ENCODE peak calls at places on chromosome X, in eight cellular contexts. E, W, Y, F, T, N, R and V are unnamed samples.

GRCh38 chrX:73943900-73944581 is 359.9 kb upstream of the ZCCHC13 start:
- DNase-seq in N (peak; percentile 45), Y (peak; percentile 89), E (peak; percentile 86), T (peak; percentile 87), R (peak; percentile 92), W (peak; percentile 95), F (peak; percentile 95), V (peak; percentile 76)

GRCh38 chrX:31223817-31224216 is 152.0 kb upstream of the FTHL17 start:
- DNase-seq in F (no peak), Y (peak; percentile 78), R (no peak), W (no peak), T (peak; percentile 52), N (no peak), E (no peak), V (peak; percentile 46)

GRCh38 chrX:47283015-47283771 is 50.4 kb downstream of the USP11 start:
- DNase-seq in N (peak; percentile 19), Y (peak; percentile 65), R (no peak), E (no peak), F (no peak), W (no peak), T (peak; percentile 38), V (no peak)

GRCh38 chrX:41084360-41085104 is 713 bp upstream of the USP9X start:
- DNase-seq in Y (peak; percentile 96), W (peak; percentile 97), N (peak; percentile 89), E (peak; percentile 98), R (peak; percentile 99), F (peak; percentile 99), T (peak; percentile 95), V (peak; percentile 86)

GRCh38 chrX:71917621-71918341 is 7.1 kb downstream of the NHSL2 start:
- DNase-seq in E (no peak), N (no peak), W (no peak), Y (no peak), R (no peak), F (peak; percentile 12), T (peak; percentile 16), V (no peak)

GRCh38 chrX:45755719-45756118 is 555.0 kb upstream of the DIPK2B start:
- DNase-seq in W (no peak), E (no peak), N (no peak), R (no peak), F (no peak), T (no peak), Y (no peak), V (no peak)

GRCh38 chrX:48896611-48897011 is 957 bp downstream of the TIMM17B start:
- DNase-seq in F (no peak), E (no peak), T (peak; percentile 31), N (no peak), R (no peak), W (no peak), Y (no peak), V (no peak)

GRCh38 chrX:40780123-40780522 is 44.8 kb upstream of the MED14 start:
- DNase-seq in F (no peak), T (no peak), N (no peak), W (no peak), Y (no peak), R (no peak), E (no peak), V (no peak)

GRCh38 chrX:145803508-145803907 is 14.1 kb upstream of the SLITRK2 start:
- DNase-seq in R (no peak), Y (no peak), W (no peak), F (no peak), N (no peak), T (no peak), E (no peak), V (no peak)

GRCh38 chrX:11509786-11510185 is 155.9 kb downstream of the ARHGAP6 start:
- DNase-seq in N (no peak), W (no peak), R (no peak), Y (peak; percentile 37), T (no peak), F (peak; percentile 4), E (no peak), V (no peak)

GRCh38 chrX:15761564-15762191 is 23.6 kb downstream of the CA5B start:
- DNase-seq in F (peak; percentile 7), E (peak; percentile 42), N (no peak), Y (peak; percentile 38), W (no peak), T (peak; percentile 31), R (no peak), V (no peak)

GRCh38 chrX:154804957-154805695 is at the start of gene MPP1:
- DNase-seq in T (peak; percentile 60), W (peak; percentile 96), Y (peak; percentile 34), R (no peak), N (peak; percentile 18), E (peak; percentile 74), F (peak; percentile 73), V (no peak)

GRCh38 chrX:149937881-149938426 is 337 bp downstream of the EOLA2 start:
- DNase-seq in R (no peak), F (peak; percentile 4), E (peak; percentile 8), T (no peak), Y (no peak), W (peak; percentile 83), N (no peak), V (no peak)

GRCh38 chrX:11100281-11101035 is 10.7 kb upstream of the HCCS start:
- DNase-seq in F (peak; percentile 73), R (no peak), T (peak; percentile 73), Y (peak; percentile 50), N (peak; percentile 16), E (no peak), W (no peak), V (no peak)

GRCh38 chrX:30888526-30889146 is 418 bp downstream of the TAB3 start:
- DNase-seq in F (no peak), R (no peak), Y (no peak), T (no peak), E (peak; percentile 0), N (no peak), W (no peak), V (no peak)

GRCh38 chrX:77788050-77788449 is 2.0 kb upstream of the ATRX start:
- DNase-seq in W (no peak), R (no peak), N (no peak), Y (no peak), E (peak; percentile 52), F (peak; percentile 88), T (peak; percentile 52), V (peak; percentile 20)
- H3K4me3 ChIP-seq in W (no peak overlapping the region), R (peak overlapping the region; percentile 28), N (no peak overlapping the region), Y (no peak overlapping the region), E (peak overlapping the region; percentile 65), F (peak overlapping the region; percentile 46), T (peak overlapping the region; percentile 30), V (no peak overlapping the region)

GRCh38 chrX:23752740-23753435 is 9.8 kb upstream of the ACOT9 start:
- DNase-seq in T (peak; percentile 82), N (no peak), F (peak; percentile 28), W (no peak), R (no peak), Y (peak; percentile 33), E (no peak), V (peak; percentile 55)

GRCh38 chrX:23754664-23755063 is 11.6 kb upstream of the ACOT9 start:
- DNase-seq in E (no peak), T (no peak), N (no peak), W (no peak), F (no peak), Y (no peak), R (no peak), V (no peak)

DNA sequence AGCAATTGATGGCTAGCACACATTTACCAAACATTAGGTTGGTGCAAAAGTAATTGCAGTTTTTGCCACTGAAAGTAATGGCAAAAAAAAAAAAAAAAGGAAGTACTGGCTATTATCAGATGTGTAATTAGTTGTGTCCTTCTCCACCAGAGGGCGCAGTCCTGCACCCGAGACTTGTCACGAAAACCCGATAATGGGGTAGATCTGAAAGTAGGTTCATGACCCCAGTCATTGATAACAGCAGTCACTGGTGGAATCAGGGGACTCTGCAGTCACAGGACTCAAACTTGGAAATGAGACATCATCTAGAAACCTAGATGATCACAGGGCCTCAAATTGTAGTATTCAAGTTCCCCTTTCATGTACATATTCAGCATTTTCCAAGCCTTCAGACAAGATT is 13.1 kb upstream of the ACOT9 start:
- DNase-seq in T (peak; percentile 44), F (peak; percentile 73), R (no peak), N (no peak), W (no peak), Y (peak; percentile 53), E (peak; percentile 50), V (no peak)
- H3K4me3 ChIP-seq in T (no peak overlapping the region), F (no peak overlapping the region), R (no peak overlapping the region), N (no peak overlapping the region), W (no peak overlapping the region), Y (no peak overlapping the region), E (no peak overlapping the region), V (no peak overlapping the region)

GRCh38 chrX:87873988-87874500 is 356.4 kb downstream of the KLHL4 start:
- DNase-seq in W (no peak), Y (no peak), F (no peak), N (no peak), E (no peak), T (no peak), R (no peak), V (no peak)

GRCh38 chrX:87878926-87879325 is 361.3 kb downstream of the KLHL4 start:
- DNase-seq in Y (no peak), E (no peak), N (no peak), R (no peak), T (no peak), W (peak; percentile 11), F (no peak), V (no peak)

DNA sequence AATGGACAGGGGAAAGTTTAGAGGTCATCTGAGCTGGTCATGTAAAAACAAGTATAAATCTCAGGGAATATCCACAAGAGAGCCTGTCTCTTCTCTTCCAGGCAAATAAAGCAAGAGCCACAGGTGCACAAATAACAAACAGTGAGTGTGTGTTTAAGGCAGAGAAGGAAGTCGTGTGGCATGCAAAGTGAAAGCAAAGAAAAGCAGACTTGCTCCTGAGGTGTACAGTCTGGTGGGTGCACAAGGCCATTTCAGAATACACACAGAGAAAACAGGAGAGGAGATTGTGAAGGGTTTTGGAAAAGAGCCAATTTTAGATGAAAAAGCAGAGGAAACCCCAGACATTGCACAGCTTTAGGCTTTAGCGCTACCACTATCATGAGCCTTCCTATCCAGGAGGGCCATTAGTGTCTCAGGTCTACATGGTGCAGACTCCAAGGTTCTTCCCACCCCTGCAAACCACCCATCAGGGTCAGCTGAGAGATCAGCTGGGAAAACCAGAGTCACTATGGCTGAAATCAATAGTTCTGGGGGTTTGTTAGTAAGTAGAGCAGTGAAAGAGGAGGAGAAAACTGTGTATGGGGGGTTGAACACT is 355.8 kb downstream of the KLHL4 start:
- DNase-seq in W (no peak), T (no peak), E (no peak), R (no peak), F (no peak), N (no peak), Y (no peak), V (no peak)
- H3K4me3 ChIP-seq in W (no peak overlapping the region), T (no peak overlapping the region), E (no peak overlapping the region), R (no peak overlapping the region), F (no peak overlapping the region), N (no peak overlapping the region), Y (no peak overlapping the region), V (no peak overlapping the region)

DNA sequence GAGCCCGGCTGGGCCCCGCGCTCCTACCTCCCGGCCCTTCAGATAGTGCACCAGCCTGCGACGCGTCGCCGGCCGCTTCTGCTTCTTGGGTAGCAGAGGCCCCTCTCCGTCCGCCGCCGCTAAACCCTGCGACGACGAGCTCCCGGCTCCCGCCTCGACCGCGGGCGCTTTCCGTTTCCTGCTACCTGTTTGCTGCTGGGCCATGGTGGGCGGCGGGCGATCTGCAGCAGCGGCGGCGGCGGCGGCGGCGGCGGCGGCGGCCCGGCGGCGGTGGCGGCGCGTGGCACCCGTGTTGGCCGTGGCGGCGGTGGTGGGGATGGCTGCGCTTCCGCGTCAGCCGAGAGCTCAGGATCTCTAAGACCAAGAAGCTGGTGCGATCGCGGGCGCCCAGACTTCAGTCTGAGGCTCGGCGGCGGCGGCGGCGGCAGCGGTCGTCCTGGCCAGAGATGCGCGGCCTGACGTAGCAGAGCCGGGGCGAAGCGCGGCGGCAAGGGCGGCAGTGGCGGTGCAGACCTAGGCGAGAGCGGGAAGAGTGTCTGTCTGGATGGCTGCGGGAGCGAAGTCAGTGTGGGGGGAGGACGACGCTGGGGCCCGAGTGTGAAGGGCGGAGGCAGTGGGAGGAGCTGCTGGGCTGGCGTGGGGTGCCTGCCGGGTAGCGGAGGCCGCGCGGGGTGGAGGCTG is at the start of gene DCAF12L2:
- DNase-seq in T (no peak), R (no peak), E (no peak), N (no peak), W (peak; percentile 65), F (peak; percentile 4), Y (no peak), V (no peak)
- H3K4me3 ChIP-seq in T (peak within 1 kb of the TSS; percentile 17), R (peak within 1 kb of the TSS; percentile 48), E (no peak within 1 kb of the TSS), N (peak within 1 kb of the TSS; percentile 41), W (no peak within 1 kb of the TSS), F (peak within 1 kb of the TSS; percentile 44), Y (no peak within 1 kb of the TSS), V (no peak within 1 kb of the TSS)